ENCODE peak calls at places on chromosomes 12 and 14, in six cellular contexts. X is stomach, B is transverse colon, T is endothelial cell of umbilical vein, N is breast epithelium, M is H1. O is an unnamed sample.

GRCh38 chr14:100158566-100159106 is 809 bp downstream of the DEGS2 start:
- DNase-seq in X (no peak), B (no peak), T (no peak), N (no peak), M (no peak), O (no peak)

GRCh38 chr14:101810897-101811620 is 49.5 kb downstream of the PPP2R5C start:
- DNase-seq in X (no peak), B (no peak), T (peak), N (no peak), M (no peak), O (no peak)

GRCh38 chr12:47222592-47222959 is 142.8 kb upstream of the AMIGO2 start:
- DNase-seq in X (no peak), B (no peak), T (no peak), N (no peak), M (peak), O (no peak)

GRCh38 chr14:47008732-47009131 is 357.2 kb upstream of the RPL10L start:
- DNase-seq in X (no peak), B (no peak), T (no peak), N (no peak), M (no peak), O (no peak)

GRCh38 chr14:75283162-75283883 is 4.7 kb downstream of the FOS start:
- DNase-seq in X (peak), B (peak), T (no peak), N (no peak), M (no peak), O (no peak)

GRCh38 chr12:5944688-5945070 is 380 bp downstream of the ANO2 start:
- DNase-seq in X (no peak), B (no peak), T (no peak), N (no peak), M (no peak), O (no peak)

GRCh38 chr12:124632510-124632909 is 65.1 kb upstream of the NCOR2 start:
- DNase-seq in X (no peak), B (no peak), T (no peak), N (no peak), M (no peak), O (no peak)

GRCh38 chr12:109309441-109310246 is 560 bp upstream of the FOXN4 start:
- DNase-seq in X (no peak), B (no peak), T (no peak), N (no peak), M (no peak), O (peak)

GRCh38 chr14:74888164-74889158 is 6.7 kb downstream of the DLST start:
- DNase-seq in X (no peak), B (no peak), T (no peak), N (no peak), M (no peak), O (no peak)

GRCh38 chr12:86174188-86174587 is 82.0 kb downstream of the MGAT4C start:
- DNase-seq in X (no peak), B (no peak), T (no peak), N (no peak), M (no peak), O (no peak)

GRCh38 chr14:101058571-101058970 is 155.0 kb upstream of the RTL1 start:
- DNase-seq in X (no peak), B (no peak), T (peak), N (no peak), M (no peak), O (no peak)

GRCh38 chr14:44463386-44464004 is 43.6 kb downstream of the FSCB start:
- DNase-seq in X (no peak), B (no peak), T (no peak), N (no peak), M (no peak), O (no peak)

GRCh38 chr14:41859336-41859735 is 252.7 kb downstream of the LRFN5 start:
- DNase-seq in X (no peak), B (no peak), T (no peak), N (no peak), M (no peak), O (no peak)

GRCh38 chr14:102949062-102949800 is 26.8 kb downstream of the AMN start:
- DNase-seq in X (no peak), B (peak), T (no peak), N (no peak), M (no peak), O (no peak)

GRCh38 chr14:34604990-34605389 is 25.0 kb downstream of the SNX6 start:
- DNase-seq in X (no peak), B (no peak), T (peak), N (no peak), M (no peak), O (no peak)

GRCh38 chr14:52907949-52908348 is 42.9 kb downstream of the FERMT2 start:
- DNase-seq in X (no peak), B (no peak), T (no peak), N (no peak), M (no peak), O (no peak)

GRCh38 chr12:87464565-87464964 is 564.6 kb downstream of the C12orf50 start:
- DNase-seq in X (no peak), B (no peak), T (no peak), N (no peak), M (no peak), O (no peak)

GRCh38 chr12:2179953-2180736 is 127.4 kb downstream of the CACNA1C start:
- DNase-seq in X (peak), B (peak), T (no peak), N (peak), M (no peak), O (no peak)

GRCh38 chr12:75944097-75944904 is 87.3 kb downstream of the PHLDA1 start:
- DNase-seq in X (no peak), B (no peak), T (peak), N (no peak), M (peak), O (no peak)

GRCh38 chr14:49134940-49135339 is 451.2 kb downstream of the RPS29 start:
- DNase-seq in X (no peak), B (no peak), T (no peak), N (no peak), M (no peak), O (no peak)

GRCh38 chr12:12200363-12200762 is 66.5 kb downstream of the LRP6 start:
- DNase-seq in X (no peak), B (no peak), T (no peak), N (no peak), M (no peak), O (no peak)

GRCh38 chr12:124411291-124411878 is 116.5 kb downstream of the RFLNA start:
- DNase-seq in X (no peak), B (peak), T (no peak), N (no peak), M (no peak), O (peak)

GRCh38 chr12:84422340-84422739 is 490.3 kb downstream of the SLC6A15 start:
- DNase-seq in X (no peak), B (no peak), T (no peak), N (no peak), M (no peak), O (no peak)

GRCh38 chr14:75175677-75176141 is 703 bp downstream of the TMED10 start:
- DNase-seq in X (no peak), B (no peak), T (peak), N (no peak), M (no peak), O (no peak)

GRCh38 chr14:60514378-60515243 is 5.7 kb downstream of the SIX6 start:
- DNase-seq in X (no peak), B (no peak), T (no peak), N (no peak), M (no peak), O (peak)

GRCh38 chr12:79690606-79691298 is at the start of gene PAWR:
- DNase-seq in X (peak), B (peak), T (peak), N (peak), M (peak), O (peak)

GRCh38 chr14:103510311-103511021 is 12.2 kb downstream of the CKB start:
- DNase-seq in X (no peak), B (no peak), T (no peak), N (no peak), M (no peak), O (no peak)

GRCh38 chr12:62192486-62193250 is 67.5 kb upstream of the USP15 start:
- DNase-seq in X (peak), B (peak), T (peak), N (peak), M (no peak), O (peak)

GRCh38 chr12:99386907-99387306 is 260.6 kb upstream of the GARIN6 start:
- DNase-seq in X (no peak), B (no peak), T (no peak), N (no peak), M (no peak), O (no peak)

GRCh38 chr14:91142214-91142668 is 28.4 kb downstream of the DGLUCY start:
- DNase-seq in X (no peak), B (no peak), T (no peak), N (no peak), M (no peak), O (no peak)

GRCh38 chr14:55306938-55307589 is 35.8 kb downstream of the FBXO34 start:
- DNase-seq in X (no peak), B (no peak), T (peak), N (no peak), M (no peak), O (no peak)

GRCh38 chr12:44835641-44836379 is 40.3 kb downstream of the NELL2 start:
- DNase-seq in X (no peak), B (no peak), T (no peak), N (no peak), M (no peak), O (no peak)

GRCh38 chr12:120224304-120225199 is 23.6 kb upstream of the RPLP0 start:
- DNase-seq in X (peak), B (peak), T (no peak), N (no peak), M (no peak), O (peak)

GRCh38 chr14:28254768-28255167 is 511.8 kb upstream of the FOXG1 start:
- DNase-seq in X (no peak), B (no peak), T (no peak), N (no peak), M (no peak), O (no peak)

GRCh38 chr12:121388421-121388981 is 11.4 kb upstream of the RNF34 start:
- DNase-seq in X (no peak), B (no peak), T (peak), N (no peak), M (no peak), O (no peak)

GRCh38 chr14:101352567-101352966 is 208.7 kb upstream of the DIO3 start:
- DNase-seq in X (peak), B (no peak), T (no peak), N (no peak), M (no peak), O (no peak)

GRCh38 chr14:67516679-67517078 is 16.4 kb upstream of the PLEKHH1 start:
- DNase-seq in X (no peak), B (no peak), T (no peak), N (no peak), M (no peak), O (no peak)

GRCh38 chr14:67514203-67514607 is 18.9 kb upstream of the PLEKHH1 start:
- DNase-seq in X (no peak), B (peak), T (no peak), N (peak), M (no peak), O (no peak)

GRCh38 chr14:67515386-67516079 is 17.6 kb upstream of the PLEKHH1 start:
- DNase-seq in X (peak), B (no peak), T (no peak), N (no peak), M (no peak), O (no peak)

GRCh38 chr14:67513631-67514108 is 19.4 kb upstream of the PLEKHH1 start:
- DNase-seq in X (no peak), B (peak), T (no peak), N (peak), M (no peak), O (no peak)

DNA sequence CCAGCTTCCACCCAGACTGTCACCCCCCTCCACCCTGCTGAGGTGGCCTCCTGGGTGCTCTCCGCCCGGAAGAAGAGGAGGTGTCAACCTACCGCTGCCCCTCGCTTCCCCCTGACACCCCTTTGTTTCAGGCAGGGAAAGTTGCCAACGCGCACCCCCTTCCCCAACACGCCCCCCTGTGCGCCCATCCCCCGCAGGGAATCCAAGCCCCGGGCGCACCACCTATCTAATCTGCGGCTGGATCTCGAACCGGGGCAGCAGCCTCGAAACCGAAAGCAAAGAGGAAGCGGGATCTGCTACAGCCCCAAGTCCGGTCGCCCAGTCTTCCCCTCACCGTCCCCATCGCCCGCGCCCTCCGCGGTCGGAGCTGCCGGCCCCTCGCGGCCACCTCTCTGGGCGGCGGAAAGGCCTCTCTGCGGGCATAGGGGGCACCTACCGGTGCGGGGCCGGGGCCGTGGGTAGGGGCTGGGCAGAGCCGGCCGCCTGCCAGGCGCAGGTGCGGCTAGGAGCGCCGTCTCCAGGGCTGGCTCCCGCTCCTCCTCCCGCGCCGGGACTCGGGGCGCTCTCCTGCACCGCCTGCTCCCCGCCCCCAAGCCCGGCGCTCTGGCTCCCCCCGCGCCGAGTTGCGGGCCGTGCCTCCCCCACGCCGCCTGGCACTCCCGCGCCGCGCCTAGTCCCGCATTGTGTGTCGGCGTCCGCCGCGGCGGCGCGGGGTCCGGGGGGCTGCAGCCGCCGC is 18.3 kb upstream of the PLEKHH1 start:
- DNase-seq in X (peak), B (peak), T (peak), N (no peak), M (no peak), O (peak)
- TF ChIP-seq POLR2AphosphoS5 in X (no peak), B (peak), T (no peak), N (no peak), M (no peak), O (no peak)

DNA sequence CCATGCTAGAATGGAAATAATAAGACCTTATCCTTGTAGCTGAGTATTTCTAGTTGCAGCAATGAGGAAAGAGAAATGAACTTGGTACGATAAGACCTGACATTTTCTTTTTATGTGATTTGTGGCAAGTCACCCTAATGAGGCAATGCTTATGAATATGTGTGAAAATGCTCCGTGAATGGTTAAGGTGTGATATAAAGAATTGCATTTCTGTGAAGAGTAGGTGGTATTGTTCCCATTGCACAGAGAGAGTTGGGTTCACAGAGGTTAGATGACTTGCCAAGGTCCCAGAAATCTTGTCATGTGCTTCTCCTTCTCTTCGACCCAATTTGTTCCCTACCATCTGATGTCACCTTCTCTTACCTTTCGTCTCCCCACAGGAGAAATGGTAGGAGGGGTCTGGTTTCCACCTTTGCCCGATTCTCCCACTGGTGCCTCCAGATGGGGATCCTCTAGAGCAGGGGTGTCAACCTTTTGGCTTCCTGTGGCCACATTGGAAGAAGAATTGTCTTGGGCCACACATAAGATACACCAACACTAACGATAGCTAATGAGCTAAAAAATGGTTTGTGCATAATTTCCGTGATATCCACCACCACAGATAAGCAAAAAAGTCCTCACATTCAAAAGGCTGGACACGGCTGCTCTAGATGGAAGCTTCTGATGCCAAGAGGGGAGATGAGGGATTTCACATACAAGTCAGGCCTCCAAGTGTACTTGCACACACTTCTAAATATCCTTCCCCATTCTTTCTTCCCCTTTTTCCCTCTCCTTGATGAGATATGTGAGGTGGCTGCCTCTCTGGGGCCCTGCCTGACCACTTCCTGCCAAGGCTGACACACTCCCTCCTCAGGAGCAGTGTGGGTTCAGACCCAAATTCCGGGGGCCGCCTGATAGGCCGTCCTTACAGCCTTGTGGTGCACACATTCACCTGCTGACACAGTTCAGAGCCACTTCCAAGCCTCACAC is 96.1 kb downstream of the PLXNC1 start:
- DNase-seq in X (peak), B (peak), T (no peak), N (no peak), M (no peak), O (peak)
- TF ChIP-seq POLR2AphosphoS5 in X (no peak), B (no peak), T (no peak), N (no peak), M (no peak), O (no peak)

GRCh38 chr14:22870811-22871199 is 735 bp upstream of the LRP10 start:
- DNase-seq in X (no peak), B (no peak), T (no peak), N (no peak), M (no peak), O (no peak)

GRCh38 chr14:22875003-22875747 is 3.6 kb downstream of the LRP10 start:
- DNase-seq in X (no peak), B (no peak), T (no peak), N (no peak), M (no peak), O (no peak)

GRCh38 chr14:22872833-22873520 is 1.4 kb downstream of the LRP10 start:
- DNase-seq in X (no peak), B (no peak), T (no peak), N (no peak), M (no peak), O (no peak)

GRCh38 chr14:22871200-22871961 is at the start of gene LRP10:
- DNase-seq in X (peak), B (peak), T (peak), N (peak), M (no peak), O (peak)

DNA sequence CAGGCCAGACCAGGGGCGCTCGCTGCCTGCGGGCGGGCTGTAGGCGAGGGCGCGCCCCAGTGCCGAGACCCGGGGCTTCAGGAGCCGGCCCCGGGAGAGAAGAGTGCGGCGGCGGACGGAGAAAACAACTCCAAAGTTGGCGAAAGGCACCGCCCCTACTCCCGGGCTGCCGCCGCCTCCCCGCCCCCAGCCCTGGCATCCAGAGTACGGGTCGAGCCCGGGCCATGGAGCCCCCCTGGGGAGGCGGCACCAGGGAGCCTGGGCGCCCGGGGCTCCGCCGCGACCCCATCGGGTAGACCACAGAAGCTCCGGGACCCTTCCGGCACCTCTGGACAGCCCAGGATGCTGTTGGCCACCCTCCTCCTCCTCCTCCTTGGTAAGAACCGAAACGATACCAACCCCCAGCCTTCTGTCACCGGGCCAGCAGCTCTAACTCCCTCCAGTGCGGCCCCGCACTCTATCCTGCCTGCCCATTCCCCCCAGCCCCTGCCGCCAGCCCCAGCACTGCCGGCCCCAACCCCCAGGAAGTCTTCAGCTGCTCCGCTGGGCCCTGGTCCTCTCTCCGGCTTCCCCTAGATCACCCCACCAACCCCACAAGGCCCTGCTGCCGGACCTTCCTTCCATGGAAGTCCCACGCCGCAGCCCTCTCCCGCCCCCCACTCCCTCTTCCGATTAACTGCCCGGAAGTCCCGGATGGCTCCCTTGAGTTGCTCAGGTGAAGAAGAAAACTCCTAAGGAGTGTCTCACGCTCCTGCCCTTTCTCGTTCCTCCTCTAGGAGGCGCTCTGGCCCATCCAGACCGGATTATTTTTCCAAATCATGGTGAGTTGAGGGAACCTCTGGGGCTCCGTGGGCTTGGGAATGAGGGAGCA is 657 bp downstream of the LRP10 start:
- DNase-seq in X (peak), B (peak), T (peak), N (peak), M (no peak), O (peak)
- TF ChIP-seq POLR2AphosphoS5 in X (peak), B (peak), T (no peak), N (peak), M (no peak), O (peak)

GRCh38 chr14:56888274-56888673 is 78.0 kb upstream of the OTX2 start:
- DNase-seq in X (no peak), B (no peak), T (no peak), N (no peak), M (no peak), O (no peak)

GRCh38 chr14:56885795-56886194 is 75.5 kb upstream of the OTX2 start:
- DNase-seq in X (no peak), B (no peak), T (no peak), N (no peak), M (no peak), O (no peak)

GRCh38 chr14:56884617-56885016 is 74.3 kb upstream of the OTX2 start:
- DNase-seq in X (no peak), B (no peak), T (no peak), N (no peak), M (no peak), O (no peak)

GRCh38 chr14:56887211-56887610 is 76.9 kb upstream of the OTX2 start:
- DNase-seq in X (no peak), B (no peak), T (no peak), N (no peak), M (no peak), O (no peak)

DNA sequence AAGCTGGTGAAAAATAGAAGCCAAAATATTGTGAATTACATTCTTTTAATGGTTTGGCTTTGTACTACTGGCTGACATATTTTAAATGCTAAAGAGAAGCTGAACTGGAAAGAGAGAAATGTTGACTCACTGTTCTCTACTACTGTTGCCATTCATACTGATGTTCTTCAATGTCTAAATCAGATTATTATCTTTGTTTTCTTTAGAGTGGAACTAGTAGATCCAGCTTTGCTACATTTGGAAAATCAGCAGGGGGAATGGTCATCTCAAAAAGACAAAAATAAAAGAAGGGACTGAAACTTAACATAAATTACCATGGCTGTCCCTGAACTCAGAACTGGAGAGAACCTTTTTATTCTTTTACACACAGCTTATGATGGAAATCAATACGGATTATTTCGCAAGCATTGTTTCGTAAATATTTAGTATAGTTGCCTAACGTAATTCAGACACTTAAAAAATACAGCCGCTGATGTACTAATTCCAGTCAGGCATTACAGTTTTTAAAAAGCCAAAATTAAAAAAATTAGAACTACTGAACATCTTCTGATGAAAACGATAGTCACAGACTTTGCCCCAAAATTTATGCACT is 76.3 kb upstream of the OTX2 start:
- DNase-seq in X (no peak), B (no peak), T (no peak), N (no peak), M (no peak), O (no peak)
- TF ChIP-seq POLR2AphosphoS5 in X (no peak), B (no peak), T (no peak), N (no peak), M (no peak), O (no peak)

O was measured in upper lobe of left lung.